ENCODE peak calls at places on chromosomes 16 and 17, in four cellular contexts. R is prostate gland, G is transverse colon, K is stomach. C is an unnamed sample.

GRCh38 chr16:49890876-49891275 is 35.0 kb upstream of the ZNF423 start:
- DNase-seq in R (no peak), G (peak; percentile 72), K (no peak), C (peak; percentile 55)

GRCh38 chr16:47058295-47059086 is 85.0 kb upstream of the DNAJA2 start:
- DNase-seq in R (peak; percentile 12), G (peak; percentile 81), K (no peak), C (no peak)

GRCh38 chr17:76957600-76958464 is 89.6 kb downstream of the MGAT5B start:
- DNase-seq in R (no peak), G (no peak), K (no peak), C (no peak)

GRCh38 chr17:19237389-19238166 is 412 bp downstream of the EPN2 start:
- DNase-seq in R (peak; percentile 33), G (peak; percentile 50), K (peak; percentile 37), C (peak; percentile 48)

GRCh38 chr17:29178750-29179231 is 1.4 kb downstream of the MYO18A start:
- DNase-seq in R (no peak), G (peak; percentile 62), K (peak; percentile 68), C (peak; percentile 64)

GRCh38 chr16:87233928-87234327 is 83.3 kb downstream of the C16orf95 start:
- DNase-seq in R (no peak), G (no peak), K (no peak), C (peak; percentile 22)

GRCh38 chr17:51228177-51228576 is 31.7 kb downstream of the MBTD1 start:
- DNase-seq in R (no peak), G (no peak), K (no peak), C (no peak)

GRCh38 chr17:80970044-80970761 is 21.4 kb upstream of the CHMP6 start:
- DNase-seq in R (peak; percentile 32), G (peak; percentile 50), K (peak; percentile 39), C (no peak)

GRCh38 chr17:70365098-70365583 is 195.8 kb downstream of the KCNJ2 start:
- DNase-seq in R (no peak), G (no peak), K (no peak), C (no peak)

GRCh38 chr16:73289232-73289631 is 241.3 kb upstream of the ZFHX3 start:
- DNase-seq in R (no peak), G (no peak), K (no peak), C (no peak)

GRCh38 chr16:24499193-24499814 is 40.1 kb upstream of the RBBP6 start:
- DNase-seq in R (no peak), G (peak; percentile 30), K (no peak), C (no peak)

GRCh38 chr17:27207073-27207511 is 86.8 kb upstream of the WSB1 start:
- DNase-seq in R (no peak), G (no peak), K (no peak), C (no peak)

GRCh38 chr16:4316103-4316731 is 350 bp downstream of the GLIS2 start:
- DNase-seq in R (no peak), G (no peak), K (no peak), C (no peak)

GRCh38 chr16:86910146-86910805 is 331.9 kb downstream of the FOXL1 start:
- DNase-seq in R (no peak), G (no peak), K (no peak), C (no peak)

GRCh38 chr16:21656795-21657768 is 4.7 kb upstream of the IGSF6 start:
- DNase-seq in R (no peak), G (no peak), K (no peak), C (peak; percentile 25)

GRCh38 chr16:13808075-13808474 is 111.9 kb upstream of the ERCC4 start:
- DNase-seq in R (no peak), G (no peak), K (no peak), C (no peak)

GRCh38 chr17:33225509-33225908 is 67.6 kb downstream of the ASIC2 start:
- DNase-seq in R (no peak), G (no peak), K (peak; percentile 58), C (peak; percentile 52)

GRCh38 chr17:35081638-35082037 is 18.1 kb upstream of the RFFL start:
- DNase-seq in R (no peak), G (no peak), K (no peak), C (no peak)

GRCh38 chr16:3256876-3257465 is 538 bp upstream of the MEFV start:
- DNase-seq in R (no peak), G (no peak), K (no peak), C (no peak)

GRCh38 chr16:53773150-53773846 is 69.3 kb downstream of the FTO start:
- DNase-seq in R (peak; percentile 52), G (peak; percentile 51), K (peak; percentile 29), C (peak; percentile 50)

GRCh38 chr17:59856859-59857794 is 35.6 kb downstream of the TUBD1 start:
- DNase-seq in R (no peak), G (no peak), K (peak; percentile 25), C (no peak)

GRCh38 chr16:84161011-84161410 is 15.9 kb downstream of the DNAAF1 start:
- DNase-seq in R (no peak), G (no peak), K (no peak), C (no peak)

GRCh38 chr17:47225436-47225858 is 16.3 kb downstream of the MYL4 start:
- DNase-seq in R (peak; percentile 33), G (peak; percentile 52), K (peak; percentile 82), C (peak; percentile 45)

GRCh38 chr17:29807520-29808361 is 122.3 kb downstream of the SSH2 start:
- DNase-seq in R (peak; percentile 48), G (peak; percentile 74), K (peak; percentile 65), C (peak; percentile 74)

GRCh38 chr17:74959826-74960738 is 12.5 kb downstream of the HID1 start:
- DNase-seq in R (no peak), G (no peak), K (no peak), C (no peak)

GRCh38 chr17:73533801-73534574 is 110.3 kb downstream of the SDK2 start:
- DNase-seq in R (no peak), G (no peak), K (no peak), C (no peak)

GRCh38 chr17:42342242-42343008 is 45.8 kb downstream of the STAT3 start:
- DNase-seq in R (no peak), G (no peak), K (no peak), C (no peak)

GRCh38 chr16:88505405-88506082 is 52.5 kb downstream of the ZFPM1 start:
- DNase-seq in R (no peak), G (peak; percentile 89), K (peak; percentile 88), C (peak; percentile 92)

GRCh38 chr17:1000597-1001490 is 3.9 kb downstream of the TIMM22 start:
- DNase-seq in R (no peak), G (no peak), K (peak; percentile 63), C (peak; percentile 47)

GRCh38 chr16:228151-228855 is 946 bp downstream of the LUC7L start:
- DNase-seq in R (no peak), G (no peak), K (no peak), C (no peak)

GRCh38 chr17:29379084-29379811 is 10.9 kb upstream of the TAOK1 start:
- DNase-seq in R (peak; percentile 29), G (peak; percentile 25), K (no peak), C (no peak)

GRCh38 chr17:16463341-16464000 is 28.5 kb downstream of the LRRC75A start:
- DNase-seq in R (no peak), G (peak; percentile 90), K (peak; percentile 75), C (peak; percentile 71)

GRCh38 chr16:75236232-75236631 is 15.2 kb downstream of the BCAR1 start:
- DNase-seq in R (no peak), G (no peak), K (no peak), C (no peak)

GRCh38 chr17:5472511-5472910 is 3.7 kb upstream of the DHX33 start:
- DNase-seq in R (no peak), G (no peak), K (no peak), C (no peak)

GRCh38 chr17:5467416-5467815 is 1.4 kb downstream of the DHX33 start:
- DNase-seq in R (no peak), G (no peak), K (no peak), C (no peak)

GRCh38 chr17:5466295-5466694 is 2.5 kb downstream of the DHX33 start:
- DNase-seq in R (no peak), G (no peak), K (no peak), C (no peak)

GRCh38 chr17:5464717-5465507 is 3.9 kb downstream of the DHX33 start:
- DNase-seq in R (no peak), G (no peak), K (no peak), C (no peak)

GRCh38 chr17:5468075-5468473 is 708 bp downstream of the DHX33 start:
- DNase-seq in R (no peak), G (no peak), K (no peak), C (no peak)
- TF ChIP-seq POLR2A in R (no peak), G (no peak), K (no peak), C (no peak)

GRCh38 chr16:63057342-63057741 is 1021.1 kb upstream of the CDH8 start:
- DNase-seq in R (no peak), G (no peak), K (no peak), C (no peak)
- H3K36me3 ChIP-seq in R (no peaks in the 10 kb centered on the region), G (no peaks in the 10 kb centered on the region), K (no peaks in the 10 kb centered on the region), C (no peaks in the 10 kb centered on the region)

GRCh38 chr17:82239926-82240505 is 11.2 kb downstream of the SLC16A3 start:
- DNase-seq in R (no peak), G (no peak), K (no peak), C (no peak)
- TF ChIP-seq POLR2A in R (no peak), G (no peak), K (no peak), C (no peak)

GRCh38 chr16:1542533-1542932 is 9.1 kb downstream of the TMEM204 start:
- DNase-seq in R (no peak), G (no peak), K (no peak), C (no peak)

GRCh38 chr16:1543085-1543896 is 9.8 kb downstream of the TMEM204 start:
- DNase-seq in R (no peak), G (peak; percentile 43), K (peak; percentile 32), C (peak; percentile 36)

GRCh38 chr16:1546430-1546829 is 13.0 kb downstream of the TMEM204 start:
- DNase-seq in R (no peak), G (no peak), K (no peak), C (no peak)

GRCh38 chr16:1548234-1548633 is 14.8 kb downstream of the TMEM204 start:
- DNase-seq in R (peak; percentile 28), G (no peak), K (no peak), C (no peak)

GRCh38 chr16:1545044-1545736 is 11.7 kb downstream of the TMEM204 start:
- DNase-seq in R (peak; percentile 78), G (no peak), K (no peak), C (no peak)
- H3K36me3 ChIP-seq in R (no peaks in the 10 kb centered on the region), G (no peaks in the 10 kb centered on the region), K (peaks cover 7% of the 10 kb centered on the region), C (no peaks in the 10 kb centered on the region)

DNA sequence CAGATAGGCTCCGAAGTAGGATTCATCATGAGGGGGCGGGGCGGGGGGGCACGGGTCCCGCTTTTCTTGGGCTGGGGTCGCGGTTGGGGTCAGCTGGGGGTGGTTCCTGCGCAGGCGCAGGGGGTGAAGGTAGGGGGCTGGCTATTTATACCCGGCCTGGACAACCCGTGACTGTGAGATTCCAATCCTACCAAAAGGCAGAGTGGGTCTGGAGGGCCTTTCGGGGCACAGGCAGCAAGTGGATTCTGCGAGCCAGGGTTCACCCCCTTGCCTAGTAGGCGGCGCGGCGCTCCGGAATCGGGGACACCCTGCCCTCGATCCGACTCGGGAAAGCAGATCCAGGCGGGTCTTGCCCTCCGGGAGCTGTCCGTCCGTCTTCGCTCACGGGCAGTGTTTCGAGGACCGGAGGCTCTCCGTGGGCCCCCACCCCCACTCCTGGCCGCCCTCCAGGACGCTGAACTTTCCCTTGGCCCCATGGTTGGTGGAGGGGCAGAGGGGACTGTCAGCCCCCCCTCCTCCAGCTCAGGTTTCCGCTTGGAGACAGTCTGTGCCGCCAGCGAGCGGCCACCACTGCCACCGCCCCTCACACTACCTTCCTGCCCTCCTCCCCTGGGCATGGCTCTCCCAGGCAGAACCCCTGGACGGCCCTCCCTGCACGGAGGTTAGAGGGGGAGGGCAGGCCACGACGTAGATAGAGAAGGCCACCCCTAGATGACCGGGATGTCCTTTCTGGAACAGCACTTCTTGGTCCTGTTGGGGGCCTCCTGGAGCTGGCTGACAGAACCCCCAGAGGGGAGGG is 634 bp downstream of the SLC2A4 start:
- DNase-seq in R (no peak), G (no peak), K (no peak), C (peak; percentile 34)
- TF ChIP-seq POLR2A in R (no peak), G (no peak), K (no peak), C (no peak)

GRCh38 chr16:56559109-56559508 is 5.8 kb upstream of the MT4 start:
- DNase-seq in R (no peak), G (no peak), K (no peak), C (no peak)
- H3K36me3 ChIP-seq in R (no peaks in the 10 kb centered on the region), G (no peaks in the 10 kb centered on the region), K (no peaks in the 10 kb centered on the region), C (no peaks in the 10 kb centered on the region)